ENCODE peak calls at places on chromosomes 6 and 20, in five cellular contexts. Q is NCI-H345, F is RKO, N is EL, T is lung microvascular endothelial cell. V is an unnamed sample.
A peak's percentile ranks its signal among the peaks of the same experiment; 100 is the strongest.

GRCh38 chr6:27617700-27618689 is 145.1 kb upstream of the ZNF184 start:
- DNase-seq in Q (no peak), T (peak; percentile 11), N (peak; percentile 63), F (peak; percentile 82), V (no peak)

GRCh38 chr6:161745594-161745993 is 471.7 kb upstream of the AGPAT4 start:
- DNase-seq in Q (no peak), N (no peak), F (no peak), T (no peak), V (no peak)

GRCh38 chr6:44306710-44307109 is 6.4 kb downstream of the AARS2 start:
- DNase-seq in F (no peak), T (no peak), Q (no peak), N (no peak), V (no peak)

GRCh38 chr6:149107973-149108372 is 209.5 kb upstream of the TAB2 start:
- DNase-seq in F (no peak), Q (no peak), N (no peak), T (no peak), V (no peak)

GRCh38 chr6:167094820-167095637 is 27.9 kb upstream of the CCR6 start:
- DNase-seq in N (no peak), F (no peak), Q (no peak), T (no peak), V (no peak)

GRCh38 chr20:62876826-62877728 is 15.5 kb upstream of the TCFL5 start:
- DNase-seq in Q (no peak), F (no peak), T (peak; percentile 95), N (no peak), V (peak; percentile 66)

GRCh38 chr20:48827880-48828733 is at the start of gene PREX1:
- DNase-seq in T (peak; percentile 95), F (no peak), N (peak; percentile 76), Q (peak; percentile 39), V (peak; percentile 63)

GRCh38 chr6:112017169-112017568 is 36.7 kb upstream of the CCN6 start:
- DNase-seq in T (peak; percentile 45), F (no peak), Q (no peak), N (no peak), V (no peak)

GRCh38 chr6:35084041-35084491 is 57.1 kb downstream of the TCP11 start:
- DNase-seq in N (no peak), F (no peak), T (peak; percentile 73), Q (no peak), V (no peak)

GRCh38 chr6:81763051-81763450 is 10.6 kb upstream of the TENT5A start:
- DNase-seq in T (no peak), Q (no peak), F (no peak), N (no peak), V (no peak)

GRCh38 chr6:11067348-11067747 is 23.2 kb upstream of the ELOVL2 start:
- DNase-seq in F (no peak), T (no peak), N (no peak), Q (no peak), V (no peak)

GRCh38 chr6:63635165-63635562 is 438 bp upstream of the PHF3 start:
- DNase-seq in F (no peak), Q (no peak), T (no peak), N (no peak), V (no peak)

GRCh38 chr6:79468116-79468515 is 69.1 kb downstream of the LCA5 start:
- DNase-seq in T (no peak), N (peak; percentile 55), Q (no peak), F (no peak), V (no peak)

GRCh38 chr20:50540620-50541605 is 30.7 kb downstream of the PTPN1 start:
- DNase-seq in N (peak; percentile 97), Q (no peak), F (peak; percentile 34), T (no peak), V (peak; percentile 97)

GRCh38 chr6:114432380-114432779 is 89.6 kb upstream of the HS3ST5 start:
- DNase-seq in T (no peak), N (no peak), F (no peak), Q (no peak), V (no peak)

GRCh38 chr6:38510205-38510604 is 129.5 kb downstream of the BTBD9 start:
- DNase-seq in N (peak; percentile 33), T (no peak), F (peak; percentile 16), Q (no peak), V (no peak)

GRCh38 chr6:12137480-12137879 is 125.4 kb downstream of the HIVEP1 start:
- DNase-seq in Q (no peak), F (no peak), N (peak; percentile 70), T (peak; percentile 90), V (peak; percentile 54)

GRCh38 chr6:131135244-131136020 is at the start of gene AKAP7:
- DNase-seq in Q (no peak), N (peak; percentile 78), F (peak; percentile 76), T (peak; percentile 75), V (no peak)

GRCh38 chr6:144585217-144585814 is 300.2 kb downstream of the UTRN start:
- DNase-seq in T (peak; percentile 59), N (peak; percentile 48), F (peak; percentile 66), Q (peak; percentile 45), V (no peak)

GRCh38 chr6:119174879-119175817 is 96.7 kb upstream of the FAM184A start:
- DNase-seq in Q (no peak), N (peak; percentile 12), T (peak; percentile 39), F (no peak), V (no peak)

GRCh38 chr6:89011436-89011835 is 48.0 kb upstream of the RNGTT start:
- DNase-seq in N (no peak), Q (no peak), F (no peak), T (no peak), V (no peak)

GRCh38 chr6:29763491-29764289 is 40.5 kb downstream of the HLA-F start:
- DNase-seq in F (peak; percentile 56), T (peak; percentile 81), Q (no peak), N (peak; percentile 78), V (peak; percentile 85)

GRCh38 chr20:50233325-50234212 is 42.9 kb downstream of the CEBPB start:
- DNase-seq in Q (no peak), F (no peak), T (no peak), N (no peak), V (no peak)

GRCh38 chr6:14751645-14752173 is 494.2 kb upstream of the JARID2 start:
- DNase-seq in N (no peak), T (no peak), F (no peak), Q (no peak), V (no peak)

GRCh38 chr6:144148891-144149290 is 1.4 kb upstream of the STX11 start:
- DNase-seq in T (peak; percentile 90), F (no peak), N (peak; percentile 10), Q (no peak), V (no peak)

GRCh38 chr20:48286571-48287551 is 501.6 kb upstream of the SULF2 start:
- DNase-seq in F (no peak), Q (no peak), N (no peak), T (peak; percentile 28), V (no peak)

GRCh38 chr20:45993197-45993951 is 15.3 kb upstream of the MMP9 start:
- DNase-seq in F (peak; percentile 61), Q (no peak), T (no peak), N (peak; percentile 71), V (no peak)

GRCh38 chr6:20497200-20497820 is 36.9 kb upstream of the CDKAL1 start:
- DNase-seq in N (peak; percentile 79), T (peak; percentile 74), Q (no peak), F (no peak), V (peak; percentile 40)

GRCh38 chr20:11057624-11058023 is 383.8 kb upstream of the JAG1 start:
- DNase-seq in T (peak; percentile 5), F (no peak), N (peak; percentile 39), Q (no peak), V (no peak)

GRCh38 chr20:6709865-6710595 is 57.5 kb upstream of the BMP2 start:
- DNase-seq in F (no peak), N (no peak), T (peak; percentile 81), Q (no peak), V (no peak)

GRCh38 chr6:93968126-93968525 is 548.8 kb upstream of the EPHA7 start:
- DNase-seq in Q (no peak), F (no peak), T (no peak), N (no peak), V (no peak)

GRCh38 chr6:43916924-43917877 is 147.2 kb downstream of the VEGFA start:
- DNase-seq in T (no peak), N (peak; percentile 52), Q (no peak), F (no peak), V (no peak)

V was measured in pulmonary artery endothelial cell.